ENCODE peak calls at places on chromosomes 12 and 14, in four cellular contexts. C is AG10803, E is B cell, L is foreskin fibroblast. Y is an unnamed sample.

GRCh38 chr12:40093512-40093911 is 12.4 kb downstream of the SLC2A13 start:
- DNase-seq in C (no peak), E (no peak), L (no peak), Y (no peak)

GRCh38 chr14:93655078-93655750 is 133.1 kb downstream of the PRIMA1 start:
- DNase-seq in E (no peak), L (no peak), C (peak; percentile 43), Y (peak; percentile 46)

GRCh38 chr14:33567736-33568124 is 383.1 kb downstream of the EGLN3 start:
- DNase-seq in C (no peak), E (no peak), L (no peak), Y (no peak)

GRCh38 chr12:114952573-114953196 is 268.7 kb upstream of the TBX3 start:
- DNase-seq in L (no peak), E (no peak), C (no peak), Y (no peak)

GRCh38 chr14:96698846-96699543 is 98.2 kb upstream of the VRK1 start:
- DNase-seq in L (no peak), E (no peak), C (no peak), Y (peak; percentile 36)

GRCh38 chr14:65346895-65347294 is 65.6 kb upstream of the FUT8 start:
- DNase-seq in E (no peak), C (no peak), L (no peak), Y (no peak)

GRCh38 chr14:104188727-104189400 is 50.5 kb downstream of the KIF26A start:
- DNase-seq in C (no peak), E (no peak), L (no peak), Y (no peak)

GRCh38 chr12:5318874-5319273 is 113.0 kb upstream of the NTF3 start:
- DNase-seq in L (peak; percentile 46), E (no peak), C (peak; percentile 76), Y (no peak)

GRCh38 chr12:95396849-95397498 is 77.0 kb upstream of the METAP2 start:
- DNase-seq in E (no peak), C (peak; percentile 78), L (peak; percentile 62), Y (no peak)

GRCh38 chr12:12087693-12088034 is 16.9 kb downstream of the BCL2L14 start:
- DNase-seq in L (no peak), C (no peak), E (no peak), Y (no peak)

GRCh38 chr12:116604883-116605641 is 45.9 kb downstream of the MAP1LC3B2 start:
- DNase-seq in E (no peak), L (peak; percentile 18), C (peak; percentile 45), Y (no peak)

GRCh38 chr14:90374813-90375212 is 22.0 kb upstream of the CALM1 start:
- DNase-seq in C (no peak), E (no peak), L (no peak), Y (no peak)

GRCh38 chr14:38848243-38848642 is 254.8 kb downstream of the SEC23A start:
- DNase-seq in C (no peak), L (no peak), E (no peak), Y (no peak)

GRCh38 chr14:99647407-99647806 is 2.5 kb downstream of the HHIPL1 start:
- DNase-seq in L (no peak), E (no peak), C (no peak), Y (no peak)

GRCh38 chr14:104806625-104807465 is 5.9 kb downstream of the ZBTB42 start:
- DNase-seq in C (no peak), L (no peak), E (no peak), Y (no peak)

DNA sequence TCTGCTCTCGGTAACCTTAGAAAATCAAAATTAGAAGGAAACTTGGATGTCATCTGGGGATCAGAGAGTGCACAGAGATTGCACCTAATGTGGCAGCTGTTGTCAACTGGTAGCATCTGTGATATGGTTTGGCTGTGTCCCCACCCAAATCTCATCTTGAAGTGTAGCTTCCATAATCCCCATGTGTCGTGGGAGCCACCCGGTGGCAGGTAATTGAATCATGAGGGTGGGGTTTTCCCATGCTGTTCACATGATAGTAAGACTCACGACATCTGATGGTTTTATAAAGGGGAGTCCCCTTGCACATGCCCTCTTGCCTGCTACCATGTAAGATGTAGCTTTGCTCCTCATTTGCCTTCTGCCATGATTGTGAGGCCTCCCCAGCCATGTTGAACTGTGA is 127.7 kb upstream of the SRRM4 start:
- DNase-seq in E (no peak), C (no peak), L (no peak), Y (no peak)
- TF ChIP-seq CTCF in E (no peak), C (no peak), L (no peak), Y (no peak)

DNA sequence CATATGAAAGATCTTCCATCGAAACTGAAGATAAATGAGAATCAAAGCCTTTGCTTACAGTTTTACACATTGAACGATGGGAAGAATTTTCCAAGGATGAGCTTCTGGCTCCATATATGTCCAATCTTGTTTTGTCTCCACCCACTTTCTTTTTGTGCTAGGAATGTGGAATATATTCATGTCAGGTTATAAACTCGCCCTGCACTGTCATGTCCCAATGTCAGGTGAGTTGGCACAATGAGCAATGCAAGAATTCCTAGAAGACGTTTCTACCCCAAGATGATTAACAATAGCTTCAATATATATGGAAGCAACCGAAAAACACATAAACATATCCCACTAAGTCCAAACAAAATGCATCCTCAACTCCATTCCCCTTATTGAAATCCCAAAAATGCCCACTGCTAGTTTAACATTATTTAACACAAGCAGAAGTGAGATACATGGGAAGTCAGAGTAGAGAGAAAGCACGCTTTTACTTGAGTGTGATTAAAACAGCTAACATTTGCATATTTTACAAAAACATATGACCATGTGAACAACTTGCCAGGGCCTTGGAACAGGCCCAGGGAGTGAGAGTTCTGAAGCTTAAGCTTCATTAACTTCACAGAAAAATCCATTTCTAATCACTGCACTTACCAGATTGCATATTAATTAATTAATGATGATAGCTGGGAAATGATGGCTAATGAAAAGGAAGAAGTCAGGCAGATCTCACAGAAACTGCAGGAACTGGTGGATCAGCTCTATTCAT is 233.9 kb downstream of the GXYLT1 start:
- DNase-seq in L (no peak), E (no peak), C (no peak), Y (no peak)
- TF ChIP-seq CTCF in L (no peak), E (no peak), C (no peak), Y (no peak)

DNA sequence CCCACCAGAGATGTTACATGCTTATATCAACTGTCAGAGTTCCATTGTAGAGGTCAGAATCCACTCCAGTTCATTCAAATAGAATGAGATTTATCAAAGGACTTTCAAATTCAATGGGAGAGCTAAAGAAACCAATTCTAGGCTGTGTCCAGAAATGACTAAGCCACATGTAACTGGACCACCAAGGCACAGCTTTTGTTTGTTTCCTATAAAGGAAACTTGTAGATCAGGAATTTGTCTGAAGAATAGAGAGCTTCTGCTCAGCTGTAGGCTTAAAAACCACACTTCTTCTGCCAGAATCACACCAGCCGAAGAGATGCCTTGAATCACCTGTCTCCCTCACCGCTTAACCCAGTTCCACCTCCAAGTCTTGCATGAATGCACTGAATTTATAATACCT is 134.0 kb upstream of the NEDD1 start:
- DNase-seq in C (no peak), L (no peak), E (no peak), Y (no peak)
- TF ChIP-seq CTCF in C (no peak), L (no peak), E (no peak), Y (no peak)

DNA sequence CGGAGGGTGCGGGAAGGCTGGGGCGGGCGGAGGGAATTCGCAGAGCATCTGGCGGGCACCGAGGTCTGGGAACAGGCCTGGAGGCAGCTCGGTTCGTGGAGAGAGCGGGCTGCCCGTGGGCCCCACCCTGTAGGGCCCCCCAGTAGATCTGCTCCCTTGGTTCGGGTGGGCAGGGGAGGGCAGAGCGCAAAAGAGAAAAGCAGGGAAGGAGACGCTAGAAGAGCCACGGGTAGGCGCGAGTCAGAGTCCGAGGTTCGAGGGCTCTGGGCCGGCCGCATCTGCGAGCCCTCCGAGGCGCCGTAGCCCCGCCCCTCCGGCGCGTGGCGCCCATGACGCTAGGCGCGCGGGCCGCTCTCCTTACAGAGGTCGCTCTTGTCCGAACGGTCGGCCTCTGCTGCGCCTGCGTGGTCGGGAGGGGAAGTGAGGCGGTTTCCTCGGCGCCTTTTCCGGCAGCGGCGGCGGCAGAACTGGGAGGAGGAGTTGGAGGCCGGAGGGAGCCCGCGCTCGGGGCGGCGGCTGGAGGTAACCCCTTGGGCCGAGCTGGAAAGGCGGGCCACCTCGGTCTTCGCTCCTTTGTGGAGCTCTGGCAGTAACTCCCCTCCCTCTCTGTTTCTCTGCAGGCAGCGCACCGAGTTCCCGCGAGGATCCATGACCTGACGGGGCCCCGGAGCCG is at the start of gene ARF6:
- DNase-seq in L (peak; percentile 97), C (peak; percentile 97), E (peak; percentile 99), Y (peak; percentile 98)
- TF ChIP-seq CTCF in L (peak; percentile 4), C (no peak), E (no peak), Y (peak; percentile 43)

GRCh38 chr14:94770251-94770749 is 387 bp upstream of the GSC start:
- DNase-seq in C (no peak), E (no peak), L (no peak), Y (no peak)

GRCh38 chr14:94768141-94768520 is 1.8 kb downstream of the GSC start:
- DNase-seq in E (no peak), C (no peak), L (no peak), Y (no peak)

GRCh38 chr14:94770815-94771190 is 890 bp upstream of the GSC start:
- DNase-seq in L (no peak), C (no peak), E (no peak), Y (no peak)

GRCh38 chr14:94768521-94769412 is 1.1 kb downstream of the GSC start:
- DNase-seq in L (no peak), C (peak; percentile 12), E (no peak), Y (no peak)

DNA sequence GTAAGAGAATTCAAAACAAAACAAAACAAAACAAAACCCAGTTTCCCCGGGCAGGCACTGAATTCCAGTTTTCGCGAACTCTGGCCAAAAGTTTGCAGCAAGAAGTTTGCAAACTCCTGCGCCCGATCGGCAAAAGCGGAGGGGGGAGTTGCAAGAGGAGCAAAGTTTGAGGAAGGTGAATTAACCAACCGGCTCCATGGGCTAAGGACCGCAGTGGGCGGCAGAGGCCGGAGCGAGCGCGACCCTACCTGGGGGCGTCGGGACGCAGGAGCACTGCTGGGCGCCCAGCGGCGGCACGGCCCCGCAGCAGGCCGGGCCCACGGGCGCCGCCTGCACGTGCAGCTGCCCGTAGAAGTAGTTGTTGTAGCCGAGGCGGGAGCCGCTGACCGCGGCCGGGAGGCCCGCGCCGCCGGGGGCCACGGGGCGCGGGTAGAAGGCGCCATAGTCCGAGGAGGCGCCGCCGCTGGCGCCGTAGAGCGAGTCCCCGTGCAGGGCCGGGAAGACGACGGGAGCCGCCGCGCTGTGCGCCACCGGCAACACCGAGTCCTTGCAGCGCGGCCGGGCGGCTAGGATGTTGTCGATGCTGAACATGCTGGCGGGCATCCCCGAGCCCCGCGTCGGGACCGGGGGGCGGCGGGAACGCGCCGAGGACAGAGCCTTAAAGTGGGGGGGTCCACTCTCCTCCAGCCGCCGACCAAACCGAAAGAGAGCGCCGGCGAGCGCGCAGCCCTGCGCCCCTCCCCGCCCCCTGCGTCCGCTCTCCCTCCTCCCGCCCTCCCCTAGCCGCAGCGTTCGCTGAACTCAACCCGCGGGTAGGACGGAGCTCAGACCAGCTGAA is at the start of gene GSC:
- DNase-seq in L (peak; percentile 14), C (peak; percentile 63), E (no peak), Y (no peak)
- TF ChIP-seq CTCF in L (no peak), C (no peak), E (no peak), Y (no peak)

Y was measured in GM13977.